ENCODE peak calls at places on chromosomes 2 and 18, in four cellular contexts. One of them, this sample, is unnamed.
A peak's percentile ranks its signal among the peaks of the same experiment; 100 is the strongest.

GRCh38 chr2:125471963-125472362 is 1184.0 kb upstream of the GYPC start:
- DNase-seq in CD8-positive, alpha-beta T cell: no peak
- DNase-seq in left ventricle myocardium inferior: no peak
- DNase-seq in central memory CD8-positive, alpha-beta T cell: no peak
- DNase-seq in this sample: no peak

GRCh38 chr2:144339048-144339447 is 180.9 kb downstream of the ZEB2 start:
- DNase-seq in CD8-positive, alpha-beta T cell: no peak
- DNase-seq in left ventricle myocardium inferior: no peak
- DNase-seq in central memory CD8-positive, alpha-beta T cell: no peak
- DNase-seq in this sample: no peak

GRCh38 chr2:178327516-178327915 is 123.5 kb downstream of the PRKRA start:
- DNase-seq in CD8-positive, alpha-beta T cell: no peak
- DNase-seq in left ventricle myocardium inferior: no peak
- DNase-seq in central memory CD8-positive, alpha-beta T cell: no peak
- DNase-seq in this sample: no peak

GRCh38 chr18:61583548-61583947 is 250.3 kb downstream of the CDH20 start:
- DNase-seq in CD8-positive, alpha-beta T cell: no peak
- DNase-seq in left ventricle myocardium inferior: no peak
- DNase-seq in central memory CD8-positive, alpha-beta T cell: no peak
- DNase-seq in this sample: no peak

GRCh38 chr2:224069172-224069571 is 30.1 kb upstream of the SERPINE2 start:
- DNase-seq in CD8-positive, alpha-beta T cell: no peak
- DNase-seq in left ventricle myocardium inferior: peak; percentile 45
- DNase-seq in central memory CD8-positive, alpha-beta T cell: no peak
- DNase-seq in this sample: peak; percentile 76

GRCh38 chr2:124572953-124573634 is 548.0 kb downstream of the CNTNAP5 start:
- DNase-seq in CD8-positive, alpha-beta T cell: no peak
- DNase-seq in left ventricle myocardium inferior: no peak
- DNase-seq in central memory CD8-positive, alpha-beta T cell: no peak
- DNase-seq in this sample: no peak

GRCh38 chr2:209908511-209908910 is 93.9 kb upstream of the RPE start:
- DNase-seq in CD8-positive, alpha-beta T cell: no peak
- DNase-seq in left ventricle myocardium inferior: no peak
- DNase-seq in central memory CD8-positive, alpha-beta T cell: no peak
- DNase-seq in this sample: no peak

GRCh38 chr2:210309546-210310233 is 5.3 kb downstream of the MYL1 start:
- DNase-seq in CD8-positive, alpha-beta T cell: no peak
- DNase-seq in left ventricle myocardium inferior: no peak
- DNase-seq in central memory CD8-positive, alpha-beta T cell: no peak
- DNase-seq in this sample: no peak

GRCh38 chr2:200188851-200189250 is 117.6 kb upstream of the SPATS2L start:
- DNase-seq in CD8-positive, alpha-beta T cell: no peak
- DNase-seq in left ventricle myocardium inferior: no peak
- DNase-seq in central memory CD8-positive, alpha-beta T cell: no peak
- DNase-seq in this sample: no peak

GRCh38 chr2:200483729-200484198 is 26.1 kb downstream of the KCTD18 start:
- DNase-seq in CD8-positive, alpha-beta T cell: no peak
- DNase-seq in left ventricle myocardium inferior: no peak
- DNase-seq in central memory CD8-positive, alpha-beta T cell: no peak
- DNase-seq in this sample: no peak

GRCh38 chr2:101120124-101120996 is 30.8 kb downstream of the TBC1D8 start:
- DNase-seq in CD8-positive, alpha-beta T cell: no peak
- DNase-seq in left ventricle myocardium inferior: peak; percentile 80
- DNase-seq in central memory CD8-positive, alpha-beta T cell: no peak
- DNase-seq in this sample: peak; percentile 87

GRCh38 chr2:217465136-217465535 is 537.7 kb downstream of the TNS1 start:
- DNase-seq in CD8-positive, alpha-beta T cell: no peak
- DNase-seq in left ventricle myocardium inferior: no peak
- DNase-seq in central memory CD8-positive, alpha-beta T cell: no peak
- DNase-seq in this sample: no peak

GRCh38 chr18:61738042-61738441 is 154.8 kb downstream of the RNF152 start:
- DNase-seq in CD8-positive, alpha-beta T cell: no peak
- DNase-seq in left ventricle myocardium inferior: no peak
- DNase-seq in central memory CD8-positive, alpha-beta T cell: no peak
- DNase-seq in this sample: no peak

GRCh38 chr2:96913398-96914202 is 43.7 kb upstream of the SEMA4C start:
- DNase-seq in CD8-positive, alpha-beta T cell: no peak
- DNase-seq in left ventricle myocardium inferior: no peak
- DNase-seq in central memory CD8-positive, alpha-beta T cell: peak; percentile 34
- DNase-seq in this sample: no peak

GRCh38 chr2:31666878-31667277 is 86.1 kb upstream of the SRD5A2 start:
- DNase-seq in CD8-positive, alpha-beta T cell: no peak
- DNase-seq in left ventricle myocardium inferior: peak; percentile 25
- DNase-seq in central memory CD8-positive, alpha-beta T cell: no peak
- DNase-seq in this sample: no peak

GRCh38 chr2:15588329-15588919 is 3.2 kb upstream of the DDX1 start:
- DNase-seq in CD8-positive, alpha-beta T cell: no peak
- DNase-seq in left ventricle myocardium inferior: no peak
- DNase-seq in central memory CD8-positive, alpha-beta T cell: no peak
- DNase-seq in this sample: no peak